ENCODE peak calls at places on chromosomes 11 and 22, in four cellular contexts. D, A, X and F are unnamed samples.

GRCh38 chr22:26901228-26901816 is 243.9 kb downstream of the MIAT start:
- DNase-seq in D (no peak), A (peak), X (no peak), F (no peak)

GRCh38 chr11:73956876-73957653 is 6.2 kb downstream of the DNAJB13 start:
- DNase-seq in D (no peak), A (no peak), X (no peak), F (no peak)

GRCh38 chr22:23233746-23234408 is 53.6 kb downstream of the BCR start:
- DNase-seq in D (no peak), A (no peak), X (peak), F (no peak)

GRCh38 chr11:30228323-30228884 is 2.4 kb upstream of the FSHB start:
- DNase-seq in D (no peak), A (no peak), X (no peak), F (no peak)

GRCh38 chr22:33853200-33854097 is 66.8 kb downstream of the LARGE1 start:
- DNase-seq in D (no peak), A (no peak), X (peak), F (peak)

GRCh38 chr11:105100206-105100605 is 39.4 kb downstream of the CARD18 start:
- DNase-seq in D (no peak), A (peak), X (no peak), F (peak)

GRCh38 chr22:44023404-44024287 is 456 bp upstream of the PARVB start:
- DNase-seq in D (peak), A (peak), X (peak), F (peak)

GRCh38 chr11:61148016-61148640 is 13.1 kb downstream of the VPS37C start:
- DNase-seq in D (no peak), A (no peak), X (no peak), F (no peak)

GRCh38 chr11:81071641-81072040 is 1630.8 kb upstream of the TENM4 start:
- DNase-seq in D (no peak), A (peak), X (no peak), F (no peak)

GRCh38 chr11:70016666-70017347 is 61.3 kb upstream of the ANO1 start:
- DNase-seq in D (no peak), A (no peak), X (peak), F (no peak)

GRCh38 chr11:68373810-68374501 is 61.6 kb downstream of the LRP5 start:
- DNase-seq in D (no peak), A (no peak), X (peak), F (no peak)

GRCh38 chr11:70566768-70567530 is 168.6 kb downstream of the CTTN start:
- DNase-seq in D (no peak), A (no peak), X (no peak), F (no peak)

GRCh38 chr11:2072551-2073261 is 66.5 kb downstream of the IGF2 start:
- DNase-seq in D (peak), A (no peak), X (peak), F (no peak)

GRCh38 chr11:75406338-75406777 is 7.0 kb downstream of the RPS3 start:
- DNase-seq in D (no peak), A (peak), X (peak), F (no peak)

GRCh38 chr11:7555067-7555699 is 41.4 kb downstream of the PPFIBP2 start:
- DNase-seq in D (no peak), A (no peak), X (no peak), F (no peak)

GRCh38 chr11:125934473-125934872 is 11.4 kb upstream of the VSIG10L2 start:
- DNase-seq in D (peak), A (no peak), X (no peak), F (no peak)

GRCh38 chr22:47304191-47304831 is 541.9 kb downstream of the TBC1D22A start:
- DNase-seq in D (no peak), A (no peak), X (no peak), F (no peak)

GRCh38 chr11:69113226-69113625 is 42.5 kb upstream of the SMIM38 start:
- DNase-seq in D (no peak), A (no peak), X (no peak), F (no peak)

GRCh38 chr11:81165164-81165563 is 1568.5 kb downstream of the FAM181B start:
- DNase-seq in D (no peak), A (peak), X (no peak), F (no peak)

GRCh38 chr11:125952559-125952958 is 6.7 kb downstream of the VSIG10L2 start:
- DNase-seq in D (no peak), A (no peak), X (no peak), F (no peak)

GRCh38 chr11:68261749-68262543 is 9.8 kb downstream of the C11orf24 start:
- DNase-seq in D (no peak), A (no peak), X (no peak), F (peak)

GRCh38 chr11:78244080-78244479 is 55.4 kb downstream of the USP35 start:
- DNase-seq in D (no peak), A (no peak), X (no peak), F (no peak)

GRCh38 chr11:74669311-74670160 is 61.7 kb downstream of the CHRDL2 start:
- DNase-seq in D (peak), A (no peak), X (no peak), F (no peak)

GRCh38 chr11:75603791-75604736 is 42.0 kb downstream of the SERPINH1 start:
- DNase-seq in D (no peak), A (no peak), X (peak), F (no peak)

GRCh38 chr22:26435327-26436093 is 6.5 kb downstream of the ASPHD2 start:
- DNase-seq in D (no peak), A (no peak), X (no peak), F (no peak)

GRCh38 chr11:74929431-74930363 is 19.2 kb downstream of the XRRA1 start:
- DNase-seq in D (peak), A (peak), X (peak), F (peak)

GRCh38 chr22:43910178-43910695 is 13.4 kb upstream of the PNPLA3 start:
- DNase-seq in D (no peak), A (no peak), X (no peak), F (no peak)

GRCh38 chr11:13440100-13440855 is 22.7 kb downstream of the BTBD10 start:
- DNase-seq in D (no peak), A (peak), X (peak), F (no peak)

GRCh38 chr11:107583629-107584195 is 7.2 kb upstream of the ELMOD1 start:
- DNase-seq in D (no peak), A (no peak), X (peak), F (no peak)

GRCh38 chr11:2522636-2523255 is 77.9 kb downstream of the KCNQ1 start:
- DNase-seq in D (peak), A (no peak), X (no peak), F (peak)

GRCh38 chr22:22150457-22150856 is 94.1 kb upstream of the VPREB1 start:
- DNase-seq in D (no peak), A (no peak), X (no peak), F (no peak)

GRCh38 chr22:35561796-35562526 is 21.3 kb downstream of the RASD2 start:
- DNase-seq in D (no peak), A (peak), X (peak), F (peak)

GRCh38 chr11:128506999-128507591 is 80.3 kb downstream of the ETS1 start:
- DNase-seq in D (no peak), A (peak), X (peak), F (no peak)

GRCh38 chr11:65111159-65111536 is 524 bp upstream of the TM7SF2 start:
- DNase-seq in D (no peak), A (no peak), X (no peak), F (no peak)
- H2BK5ac ChIP-seq in D (peak), A (no peak), X (no peak), F (no peak)

DNA sequence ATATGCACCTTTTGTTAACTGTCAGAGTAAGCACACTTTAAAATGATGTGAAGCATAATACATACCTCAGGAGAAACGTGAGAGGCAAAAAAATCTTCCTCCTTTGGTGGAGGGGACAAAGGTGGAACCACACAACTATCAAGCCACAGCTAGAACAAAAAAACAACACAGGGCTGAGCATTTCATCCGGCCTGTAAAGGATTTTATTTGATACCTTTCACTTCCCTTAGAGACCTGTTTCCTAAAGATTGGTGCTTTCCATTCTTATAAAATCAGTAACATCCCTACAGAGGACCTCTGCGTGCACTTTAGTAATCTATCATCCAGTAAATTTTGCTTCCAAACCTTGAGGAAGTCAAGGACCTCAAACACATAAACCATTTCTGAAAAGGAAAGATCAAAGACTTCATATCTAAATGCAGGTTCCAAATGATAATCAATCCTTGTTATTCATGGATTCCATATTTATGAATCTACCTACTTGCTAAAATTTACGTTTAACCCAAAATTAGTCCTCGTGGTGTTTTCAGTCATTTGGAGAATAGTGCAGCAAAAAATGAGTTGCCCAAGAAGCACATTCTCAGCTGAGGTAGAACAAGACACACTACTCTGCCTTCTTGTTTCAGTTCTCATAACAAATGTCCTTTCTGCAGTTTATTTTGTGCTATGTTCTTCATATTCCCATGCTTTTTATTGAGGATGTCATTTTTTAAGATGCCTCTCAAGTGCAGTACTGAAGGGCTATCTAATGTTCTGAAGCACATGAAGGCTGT is 22.7 kb downstream of the ARFGAP3 start:
- DNase-seq in D (no peak), A (no peak), X (no peak), F (no peak)
- H3K56ac ChIP-seq in D (no peak), A (no peak), X (no peak), F (no peak)

GRCh38 chr22:19821523-19822300 is 33.0 kb downstream of the GNB1L start:
- DNase-seq in D (peak), A (no peak), X (no peak), F (peak)

GRCh38 chr22:19819209-19819910 is 35.3 kb downstream of the GNB1L start:
- DNase-seq in D (peak), A (no peak), X (no peak), F (no peak)

GRCh38 chr22:19822301-19823117 is 32.2 kb downstream of the GNB1L start:
- DNase-seq in D (peak), A (no peak), X (no peak), F (peak)

GRCh38 chr22:19819911-19820879 is 34.5 kb downstream of the GNB1L start:
- DNase-seq in D (peak), A (no peak), X (no peak), F (peak)

GRCh38 chr22:19820880-19821522 is 33.7 kb downstream of the GNB1L start:
- DNase-seq in D (peak), A (no peak), X (no peak), F (peak)
- H2BK5ac ChIP-seq in D (peak), A (no peak), X (no peak), F (no peak)

DNA sequence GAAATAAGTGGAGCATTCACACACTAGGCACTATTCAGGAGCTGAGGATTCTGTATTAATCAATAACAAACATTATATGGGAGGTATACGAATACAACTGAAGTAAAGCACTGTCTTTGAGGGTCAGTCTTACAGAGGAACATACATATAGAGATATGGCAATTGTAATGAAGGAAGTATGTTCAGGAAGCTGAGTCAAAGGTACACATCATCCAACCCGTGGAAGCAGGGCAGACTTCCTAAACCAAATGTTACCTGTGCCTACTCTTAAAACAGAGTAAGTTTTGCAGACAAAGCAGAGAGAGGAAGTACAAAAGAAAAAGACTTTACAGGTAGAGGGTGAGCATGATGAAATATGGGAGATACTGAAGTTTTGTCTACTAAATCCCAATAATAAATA is 481.2 kb upstream of the ARHGAP42 start:
- DNase-seq in D (no peak), A (no peak), X (no peak), F (no peak)
- H3K56ac ChIP-seq in D (no peak), A (no peak), X (no peak), F (no peak)